ENCODE peak calls at places on chromosomes 6 and 20, in five cellular contexts. A, Q, Y, J and K are unnamed samples.

GRCh38 chr20:50281831-50282591 is 91.4 kb downstream of the CEBPB start:
- DNase-seq in A (peak), Y (no peak), Q (peak), J (no peak), K (no peak)

GRCh38 chr6:135163440-135163738 is 17.7 kb upstream of the MYB start:
- DNase-seq in Y (no peak), Q (no peak), A (peak), J (no peak), K (no peak)

GRCh38 chr20:1505361-1505760 is 14.1 kb upstream of the SIRPB2 start:
- DNase-seq in Q (peak), A (no peak), J (no peak), Y (no peak), K (no peak)

GRCh38 chr6:139133272-139133671 is 1.6 kb upstream of the HECA start:
- DNase-seq in J (no peak), A (no peak), Q (no peak), Y (peak), K (no peak)

GRCh38 chr20:47244451-47244850 is 112.0 kb downstream of the ZMYND8 start:
- DNase-seq in A (no peak), Q (no peak), Y (no peak), J (no peak), K (no peak)

GRCh38 chr6:119110601-119111548 is 32.4 kb upstream of the FAM184A start:
- DNase-seq in A (peak), Q (peak), Y (peak), J (no peak), K (no peak)

GRCh38 chr6:56953597-56954388 is 1.1 kb upstream of the BEND6 start:
- DNase-seq in Y (no peak), J (no peak), Q (no peak), A (no peak), K (no peak)

GRCh38 chr20:23047738-23048214 is 1.7 kb downstream of the THBD start:
- DNase-seq in A (no peak), Q (no peak), J (no peak), Y (peak), K (peak)

GRCh38 chr6:55943329-55943728 is 67.9 kb upstream of the BMP5 start:
- DNase-seq in A (no peak), J (no peak), Q (peak), Y (no peak), K (no peak)

GRCh38 chr6:111944541-111944940 is 71.3 kb upstream of the FYN start:
- DNase-seq in A (no peak), J (no peak), Q (no peak), Y (no peak), K (no peak)

GRCh38 chr20:24685736-24686135 is 216.3 kb downstream of the SYNDIG1 start:
- DNase-seq in J (no peak), Q (no peak), A (no peak), Y (no peak), K (no peak)

GRCh38 chr6:109473120-109473519 is 9.9 kb downstream of the ZBTB24 start:
- DNase-seq in A (no peak), Y (no peak), J (no peak), Q (no peak), K (no peak)

GRCh38 chr20:48165401-48165685 is 380.1 kb upstream of the SULF2 start:
- DNase-seq in A (no peak), Q (no peak), Y (no peak), J (no peak), K (no peak)

GRCh38 chr6:113457156-113457555 is 400.0 kb upstream of the MARCKS start:
- DNase-seq in Y (no peak), A (no peak), Q (peak), J (no peak), K (peak)

GRCh38 chr6:71082033-71082620 is 125.3 kb upstream of the B3GAT2 start:
- DNase-seq in Y (no peak), J (no peak), A (no peak), Q (no peak), K (no peak)

GRCh38 chr6:148538251-148539190 is 195.9 kb downstream of the SASH1 start:
- DNase-seq in A (no peak), Q (no peak), J (no peak), Y (no peak), K (no peak)

GRCh38 chr6:49782293-49783181 is 4.5 kb downstream of the PGK2 start:
- DNase-seq in Y (no peak), J (no peak), A (no peak), Q (no peak), K (no peak)

GRCh38 chr20:3811421-3812258 is 8.7 kb upstream of the AP5S1 start:
- DNase-seq in J (peak), Y (peak), Q (peak), A (no peak), K (peak)

GRCh38 chr6:157087974-157088373 is 235.3 kb downstream of the TMEM242 start:
- DNase-seq in J (no peak), Q (no peak), Y (no peak), A (no peak), K (no peak)

GRCh38 chr6:161496941-161497340 is 223.1 kb upstream of the AGPAT4 start:
- DNase-seq in A (no peak), Q (no peak), Y (no peak), J (no peak), K (no peak)

DNA sequence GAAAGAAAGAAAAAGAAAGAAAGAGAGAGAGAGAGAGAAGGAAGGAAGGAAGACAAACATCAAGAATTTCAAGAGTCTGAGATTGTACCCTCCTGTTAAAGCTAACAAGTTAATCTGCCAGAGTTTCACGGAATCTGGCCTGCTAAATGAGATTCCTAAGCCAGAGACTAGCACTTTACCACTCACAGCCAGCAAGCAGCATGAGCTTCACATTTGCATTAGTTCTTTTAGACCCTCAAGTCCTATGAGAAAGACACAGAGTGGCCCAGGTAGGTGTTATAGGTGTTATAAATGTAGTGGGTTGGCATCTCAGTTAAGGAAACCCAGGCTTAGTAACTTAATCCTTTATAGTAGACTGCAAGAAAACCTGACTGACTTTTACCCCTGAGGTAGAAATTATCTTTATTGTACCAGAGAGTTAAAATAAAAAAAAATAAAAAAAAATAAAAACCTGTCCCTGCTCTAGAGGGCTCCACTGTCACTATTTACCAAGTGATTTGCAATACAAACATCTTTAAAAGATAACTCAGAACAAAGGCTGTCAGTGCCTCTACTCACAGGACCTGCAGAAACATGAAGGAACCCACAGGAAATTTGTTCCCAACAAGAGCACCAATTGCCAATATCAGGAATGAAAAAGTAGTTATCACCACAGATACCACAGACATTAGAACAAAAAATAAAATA is 9.7 kb upstream of the IBTK start:
- DNase-seq in A (no peak), Y (no peak), Q (no peak), J (no peak), K (no peak)
- TF ChIP-seq CTCF in A (peak), Y (no peak), Q (peak), J (peak), K (no peak)

DNA sequence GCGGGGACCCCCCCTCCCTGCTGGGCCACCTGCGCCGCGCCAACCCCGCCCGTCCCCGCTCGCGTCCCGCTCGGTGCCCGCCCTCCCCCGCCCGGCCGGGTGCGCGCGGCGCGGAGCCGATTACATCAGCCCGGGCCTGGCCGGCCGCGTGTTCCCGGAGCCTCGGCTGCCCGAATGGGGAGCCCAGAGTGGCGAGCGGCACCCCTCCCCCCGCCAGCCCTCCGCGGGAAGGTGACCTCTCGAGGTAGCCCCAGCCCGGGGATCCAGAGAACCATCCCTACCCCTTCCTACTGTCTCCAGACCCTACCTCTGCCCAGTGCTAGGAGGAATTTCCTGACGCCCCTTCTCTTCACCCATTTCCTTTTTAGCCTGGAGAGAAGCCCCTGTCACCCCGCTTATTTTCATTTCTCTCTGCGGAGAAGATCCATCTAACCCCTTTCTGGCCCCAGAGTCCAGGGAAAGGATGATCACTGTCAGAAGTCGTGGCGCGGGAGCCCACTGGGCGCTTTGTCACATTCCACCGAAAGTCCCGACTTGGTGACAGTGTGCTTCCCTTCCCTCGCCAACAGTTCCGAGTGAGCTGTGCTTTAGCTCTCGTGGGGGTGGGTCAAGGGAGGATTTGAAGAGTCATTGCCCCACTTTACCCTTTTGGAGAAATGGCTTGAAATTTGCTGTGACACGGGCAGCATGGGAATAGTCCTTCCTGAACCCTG is 2.0 kb downstream of the VEGFA start:
- DNase-seq in A (peak), J (peak), Q (peak), Y (no peak), K (peak)
- H3K27ac ChIP-seq in A (peak), J (peak), Q (peak), Y (peak), K (peak)

GRCh38 chr6:53417141-53417540 is 68.4 kb upstream of the ELOVL5 start:
- DNase-seq in Y (no peak), J (no peak), A (no peak), Q (no peak), K (no peak)
- TF ChIP-seq CTCF in Y (no peak), J (no peak), A (peak), Q (peak), K (no peak)

GRCh38 chr6:38805682-38806081 is 90.6 kb downstream of the DNAH8 start:
- DNase-seq in A (no peak), Q (no peak), Y (no peak), J (no peak), K (no peak)
- H3K27ac ChIP-seq in A (no peak), Q (no peak), Y (no peak), J (no peak), K (no peak)

GRCh38 chr20:53677447-53678314 is 84.0 kb upstream of the ZNF217 start:
- DNase-seq in J (peak), A (no peak), Q (no peak), Y (peak), K (no peak)
- TF ChIP-seq CTCF in J (no peak), A (no peak), Q (no peak), Y (no peak), K (no peak)

DNA sequence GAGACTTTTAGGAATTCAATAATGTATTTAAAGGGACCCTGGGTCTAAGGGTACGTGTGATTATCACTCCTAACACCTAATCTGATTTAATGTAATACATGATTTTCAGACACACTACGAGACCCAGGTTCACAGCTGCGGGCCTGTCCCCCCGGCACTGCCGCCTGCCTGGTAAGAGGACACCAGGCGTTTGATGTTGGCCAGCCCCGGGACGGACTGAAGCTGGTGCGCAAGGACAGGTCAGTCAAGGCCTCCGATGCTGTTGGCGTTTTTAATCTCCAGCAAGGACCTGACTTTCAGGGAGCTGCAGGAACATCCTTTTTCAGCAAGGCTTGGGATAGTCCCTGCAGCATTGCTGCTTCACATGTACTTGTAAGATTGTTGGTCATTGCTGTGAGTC is 58.2 kb downstream of the IGF2R start:
- DNase-seq in A (no peak), Q (no peak), J (no peak), Y (no peak), K (no peak)
- H3K27ac ChIP-seq in A (no peak), Q (no peak), J (no peak), Y (no peak), K (no peak)

GRCh38 chr6:18155864-18156396 is 708 bp downstream of the KDM1B start:
- DNase-seq in J (peak), Y (peak), A (peak), Q (peak), K (peak)
- TF ChIP-seq CTCF in J (peak), Y (no peak), A (peak), Q (peak), K (peak)